ENCODE peak calls at places on chromosomes 7 and 10, in ten cellular contexts. W is stimulated activated CD4-positive, alpha-beta T cell treated with anti-CD3 and anti-CD28 coated beads, Interleukin-15, amount 100 ng/mL, for 1 hour; Z is Right ventricle myocardium superior; C is cardiac fibroblast; H is Calu3; G is GM03348; M is lung; S is CD8-positive, alpha-beta T cell; V is stimulated activated CD8-positive, alpha-beta memory T cell treated with anti-CD3 and anti-CD28 coated beads, Interleukin-2, amount 100 ng/mL, for 1 hour; A is LoVo. R is an unnamed sample.
A peak's percentile ranks its signal among the peaks of the same experiment; 100 is the strongest.

GRCh38 chr10:69489506-69490090 is 38.3 kb downstream of the TSPAN15 start:
- DNase-seq in S (no peak), G (no peak), W (no peak), A (no peak), H (no peak), V (no peak), C (no peak), M (no peak), Z (no peak), R (no peak)

GRCh38 chr7:105136221-105136620 is 122.2 kb downstream of the KMT2E start:
- DNase-seq in W (no peak), S (no peak), V (no peak), H (no peak), M (no peak), C (no peak), A (peak; percentile 48), Z (no peak), G (peak; percentile 8), R (no peak)

GRCh38 chr10:124717358-124717757 is 26.8 kb downstream of the FAM53B start:
- DNase-seq in A (no peak), Z (no peak), H (no peak), M (no peak), V (no peak), S (no peak), C (no peak), W (no peak), G (no peak), R (no peak)

GRCh38 chr10:60425392-60426110 is 35.9 kb upstream of the ANK3 start:
- DNase-seq in C (peak; percentile 65), M (no peak), G (no peak), A (no peak), W (no peak), H (no peak), V (no peak), S (no peak), Z (no peak), R (no peak)

GRCh38 chr7:69254643-69255042 is 343.6 kb upstream of the AUTS2 start:
- DNase-seq in M (no peak), C (no peak), G (no peak), W (no peak), S (no peak), Z (no peak), V (no peak), H (no peak), A (no peak), R (no peak)

GRCh38 chr10:78211476-78212110 is 177.9 kb downstream of the RPS24 start:
- DNase-seq in M (no peak), A (no peak), V (no peak), H (peak; percentile 34), C (peak; percentile 73), W (no peak), S (no peak), Z (no peak), G (peak; percentile 83), R (peak; percentile 30)

GRCh38 chr7:157946398-157947060 is 609.7 kb downstream of the DNAJB6 start:
- DNase-seq in W (no peak), C (no peak), V (no peak), G (no peak), S (no peak), Z (no peak), M (no peak), A (no peak), H (no peak), R (no peak)

GRCh38 chr10:14665304-14665703 is 109.4 kb downstream of the FAM107B start:
- DNase-seq in C (peak; percentile 10), S (no peak), M (no peak), G (no peak), A (no peak), Z (no peak), V (no peak), W (no peak), H (no peak), R (no peak)

GRCh38 chr7:15495170-15495569 is 66.6 kb downstream of the AGMO start:
- DNase-seq in A (no peak), H (no peak), C (no peak), G (no peak), V (no peak), W (no peak), Z (no peak), S (no peak), M (no peak), R (no peak)

GRCh38 chr7:48887500-48887899 is 36.8 kb upstream of the CDC14C start:
- DNase-seq in Z (no peak), A (no peak), M (no peak), S (no peak), C (no peak), V (no peak), G (peak; percentile 21), H (no peak), W (no peak), R (no peak)

GRCh38 chr10:101607124-101607523 is 19.0 kb downstream of the DPCD start:
- DNase-seq in C (no peak), Z (no peak), G (no peak), S (no peak), A (no peak), H (no peak), V (no peak), M (no peak), W (no peak), R (no peak)

GRCh38 chr7:55387062-55387965 is 22.2 kb downstream of the LANCL2 start:
- DNase-seq in S (no peak), H (no peak), A (no peak), M (no peak), G (no peak), W (no peak), Z (no peak), C (no peak), V (no peak), R (no peak)

GRCh38 chr10:50862719-50863118 is 22.7 kb downstream of the A1CF start:
- DNase-seq in W (no peak), C (no peak), A (no peak), V (no peak), G (no peak), M (no peak), Z (no peak), S (no peak), H (no peak), R (no peak)

GRCh38 chr7:85535974-85536729 is 349.3 kb upstream of the SEMA3D start:
- DNase-seq in V (no peak), H (no peak), A (no peak), G (no peak), Z (no peak), S (no peak), C (no peak), W (no peak), M (no peak), R (no peak)

GRCh38 chr7:141480953-141481352 is 70.3 kb upstream of the AGK start:
- DNase-seq in G (no peak), W (no peak), C (no peak), S (no peak), M (no peak), Z (no peak), V (no peak), A (no peak), H (no peak), R (no peak)

GRCh38 chr10:51972733-51973346 is 273.4 kb upstream of the CSTF2T start:
- DNase-seq in Z (no peak), A (no peak), M (no peak), C (no peak), V (no peak), H (no peak), S (no peak), W (no peak), G (no peak), R (no peak)

GRCh38 chr7:8147004-8147403 is 115.0 kb downstream of the ICA1 start:
- DNase-seq in W (no peak), V (no peak), A (no peak), M (no peak), Z (peak; percentile 48), H (no peak), S (no peak), C (no peak), G (no peak), R (no peak)

GRCh38 chr10:116669832-116670644 is 49.3 kb downstream of the PNLIPRP2 start:
- DNase-seq in A (no peak), W (no peak), S (no peak), Z (no peak), G (peak; percentile 33), H (no peak), V (no peak), M (no peak), C (peak; percentile 8), R (no peak)

GRCh38 chr7:122143376-122143750 is 686 bp downstream of the AASS start:
- DNase-seq in V (no peak), G (peak; percentile 36), Z (peak; percentile 39), S (no peak), W (peak; percentile 3), A (no peak), M (no peak), H (peak; percentile 17), C (peak; percentile 32), R (no peak)

GRCh38 chr7:18191329-18191728 is 163.7 kb upstream of the PRPS1L1 start:
- DNase-seq in Z (no peak), G (no peak), A (no peak), W (no peak), V (no peak), S (no peak), C (no peak), M (no peak), H (no peak), R (no peak)

GRCh38 chr7:37113661-37114355 is 334.9 kb downstream of the ELMO1 start:
- DNase-seq in V (no peak), G (no peak), M (no peak), W (no peak), C (no peak), H (no peak), A (no peak), Z (no peak), S (no peak), R (no peak)

GRCh38 chr7:116669769-116670168 is 2.2 kb upstream of the MET start:
- DNase-seq in G (no peak), M (no peak), S (no peak), A (no peak), Z (no peak), V (no peak), H (no peak), C (no peak), W (no peak), R (no peak)

GRCh38 chr7:129066290-129067131 is 11.6 kb upstream of the TNPO3 start:
- DNase-seq in V (no peak), A (peak; percentile 25), M (no peak), Z (no peak), G (peak; percentile 59), S (no peak), H (no peak), W (no peak), C (peak; percentile 42), R (no peak)

GRCh38 chr10:75226656-75227055 is 9.1 kb downstream of the COMTD1 start:
- DNase-seq in V (no peak), W (no peak), Z (no peak), G (no peak), C (no peak), H (no peak), A (no peak), M (no peak), S (no peak), R (no peak)

GRCh38 chr7:126083014-126083413 is 1153.4 kb upstream of the POT1 start:
- DNase-seq in G (no peak), S (no peak), M (no peak), H (no peak), C (no peak), V (no peak), A (no peak), W (no peak), Z (no peak), R (no peak)

GRCh38 chr7:120181499-120181898 is 91.5 kb upstream of the KCND2 start:
- DNase-seq in A (no peak), Z (no peak), C (no peak), W (no peak), H (no peak), V (no peak), G (no peak), M (no peak), S (no peak), R (no peak)

GRCh38 chr10:34406463-34407138 is 408.5 kb downstream of the PARD3 start:
- DNase-seq in Z (no peak), W (no peak), M (no peak), C (no peak), S (no peak), H (no peak), V (no peak), A (no peak), G (no peak), R (no peak)

GRCh38 chr7:100099452-100099851 is 1.7 kb downstream of the MCM7 start:
- DNase-seq in V (no peak), S (no peak), M (no peak), W (no peak), C (no peak), A (no peak), Z (no peak), G (no peak), H (no peak), R (no peak)